ENCODE peak calls at places on chromosomes 12 and 14, in nine cellular contexts. B is Daoy; Q is fibroblast of pulmonary artery; K is activated CD8-positive, alpha-beta memory T cell treated with anti-CD3 and anti-CD28 coated beads for 48 hours; F is HEK293T; C is KBM-7; N is SW480; A is glomerular endothelial cell; D is stimulated activated CD4-positive, alpha-beta T cell treated with anti-CD3 and anti-CD28 coated beads, TNF-alpha, amount 100 ng/mL, for 4 hours. P is an unnamed sample.

GRCh38 chr12:133057446-133057845 is 20.1 kb downstream of the ZNF84 start:
- DNase-seq in B (no peak), Q (peak), K (no peak), F (no peak), C (peak), N (no peak), A (no peak), D (no peak), P (no peak)

GRCh38 chr14:65985976-65986375 is 500.2 kb upstream of the CCDC196 start:
- DNase-seq in B (no peak), Q (no peak), K (no peak), F (no peak), C (no peak), N (no peak), A (no peak), D (no peak), P (no peak)

GRCh38 chr12:52615208-52615868 is 3.0 kb downstream of the KRT73 start:
- DNase-seq in B (peak), Q (no peak), K (no peak), F (no peak), C (peak), N (no peak), A (no peak), D (no peak), P (no peak)

GRCh38 chr14:84750763-84751554 is 779.0 kb upstream of the FLRT2 start:
- DNase-seq in B (no peak), Q (peak), K (no peak), F (no peak), C (no peak), N (no peak), A (no peak), D (no peak), P (no peak)

GRCh38 chr12:58313091-58313855 is 371.9 kb downstream of the ATP23 start:
- DNase-seq in B (peak), Q (peak), K (no peak), F (no peak), C (no peak), N (no peak), A (no peak), D (no peak), P (no peak)

GRCh38 chr14:21087294-21088091 is 11.0 kb downstream of the ZNF219 start:
- DNase-seq in B (peak), Q (peak), K (no peak), F (no peak), C (peak), N (no peak), A (peak), D (no peak), P (no peak)

GRCh38 chr12:58541300-58541690 is 379.0 kb downstream of the LRIG3 start:
- DNase-seq in B (no peak), Q (peak), K (no peak), F (no peak), C (no peak), N (no peak), A (no peak), D (no peak), P (no peak)

GRCh38 chr12:105076913-105077312 is 7.3 kb downstream of the ALDH1L2 start:
- DNase-seq in B (no peak), Q (no peak), K (no peak), F (no peak), C (no peak), N (no peak), A (no peak), D (no peak), P (no peak)

GRCh38 chr12:52370906-52371608 is 3.8 kb upstream of the KRT85 start:
- DNase-seq in B (no peak), Q (peak), K (no peak), F (no peak), C (no peak), N (no peak), A (no peak), D (no peak), P (no peak)

GRCh38 chr14:106790189-106791036 is 1264.0 kb downstream of the TMEM121 start:
- DNase-seq in B (peak), Q (no peak), K (peak), F (peak), C (peak), N (peak), A (no peak), D (peak), P (peak)

GRCh38 chr14:74945261-74945851 is 10.0 kb downstream of the PGF start:
- DNase-seq in B (peak), Q (no peak), K (no peak), F (peak), C (peak), N (no peak), A (no peak), D (no peak), P (no peak)

GRCh38 chr12:68224613-68225285 is 861 bp downstream of the IL26 start:
- DNase-seq in B (no peak), Q (peak), K (no peak), F (no peak), C (no peak), N (no peak), A (no peak), D (no peak), P (no peak)

GRCh38 chr12:110600254-110600653 is 13.7 kb upstream of the TCTN1 start:
- DNase-seq in B (peak), Q (peak), K (no peak), F (no peak), C (peak), N (peak), A (no peak), D (no peak), P (no peak)

GRCh38 chr14:63542231-63542999 is 762 bp downstream of the PPP2R5E start:
- DNase-seq in B (peak), Q (no peak), K (no peak), F (peak), C (peak), N (peak), A (no peak), D (no peak), P (peak)

GRCh38 chr12:108768591-108769500 is 37.5 kb upstream of the CORO1C start:
- DNase-seq in B (no peak), Q (no peak), K (peak), F (no peak), C (peak), N (peak), A (no peak), D (no peak), P (peak)

GRCh38 chr12:6620137-6620884 is 13.1 kb upstream of the CHD4 start:
- DNase-seq in B (no peak), Q (peak), K (no peak), F (no peak), C (no peak), N (no peak), A (no peak), D (no peak), P (no peak)

GRCh38 chr12:78275886-78276285 is 445.2 kb downstream of the NAV3 start:
- DNase-seq in B (no peak), Q (no peak), K (no peak), F (no peak), C (no peak), N (no peak), A (no peak), D (no peak), P (no peak)

GRCh38 chr12:107418976-107419375 is 266.6 kb upstream of the PWP1 start:
- DNase-seq in B (no peak), Q (no peak), K (no peak), F (no peak), C (no peak), N (no peak), A (no peak), D (no peak), P (no peak)

GRCh38 chr12:24605466-24605865 is 343.4 kb downstream of the BCAT1 start:
- DNase-seq in B (no peak), Q (no peak), K (no peak), F (no peak), C (no peak), N (no peak), A (no peak), D (no peak), P (no peak)

GRCh38 chr12:45208604-45209487 is 7.0 kb upstream of the ANO6 start:
- DNase-seq in B (peak), Q (peak), K (no peak), F (no peak), C (no peak), N (no peak), A (no peak), D (no peak), P (no peak)

GRCh38 chr12:81143057-81143456 is 65.2 kb downstream of the ACSS3 start:
- DNase-seq in B (no peak), Q (no peak), K (no peak), F (no peak), C (no peak), N (no peak), A (no peak), D (no peak), P (no peak)

GRCh38 chr12:43241971-43242370 is 310.0 kb downstream of the ADAMTS20 start:
- DNase-seq in B (no peak), Q (peak), K (no peak), F (no peak), C (no peak), N (no peak), A (no peak), D (no peak), P (no peak)

GRCh38 chr12:100794441-100795192 is at the start of gene ANO4:
- DNase-seq in B (peak), Q (no peak), K (no peak), F (peak), C (no peak), N (no peak), A (no peak), D (no peak), P (no peak)

GRCh38 chr12:115064296-115064695 is 380.3 kb upstream of the TBX3 start:
- DNase-seq in B (no peak), Q (no peak), K (no peak), F (no peak), C (no peak), N (no peak), A (no peak), D (no peak), P (no peak)

GRCh38 chr14:46091819-46092218 is 559.8 kb downstream of the RPL10L start:
- DNase-seq in B (no peak), Q (no peak), K (no peak), F (no peak), C (peak), N (no peak), A (no peak), D (no peak), P (no peak)

GRCh38 chr14:100674428-100674827 is 52.3 kb upstream of the DLK1 start:
- DNase-seq in B (no peak), Q (no peak), K (no peak), F (no peak), C (no peak), N (no peak), A (no peak), D (no peak), P (no peak)

GRCh38 chr14:69093551-69094421 is 59.1 kb downstream of the DCAF5 start:
- DNase-seq in B (peak), Q (peak), K (no peak), F (no peak), C (no peak), N (peak), A (no peak), D (no peak), P (no peak)

GRCh38 chr12:18296909-18297280 is 35.6 kb downstream of the PIK3C2G start:
- DNase-seq in B (no peak), Q (no peak), K (no peak), F (no peak), C (no peak), N (no peak), A (no peak), D (no peak), P (no peak)

GRCh38 chr14:44912041-44912869 is 49.5 kb downstream of the KLHL28 start:
- DNase-seq in B (no peak), Q (no peak), K (no peak), F (no peak), C (no peak), N (peak), A (no peak), D (no peak), P (no peak)

GRCh38 chr14:74176404-74176788 is 62.9 kb upstream of the VSX2 start:
- DNase-seq in B (no peak), Q (peak), K (no peak), F (no peak), C (no peak), N (no peak), A (no peak), D (no peak), P (no peak)

GRCh38 chr12:108744021-108744897 is 12.9 kb upstream of the CORO1C start:
- DNase-seq in B (no peak), Q (no peak), K (no peak), F (no peak), C (peak), N (no peak), A (no peak), D (no peak), P (no peak)

GRCh38 chr14:92254786-92255185 is 68.2 kb upstream of the SLC24A4 start:
- DNase-seq in B (no peak), Q (peak), K (no peak), F (peak), C (no peak), N (no peak), A (no peak), D (no peak), P (no peak)

P was measured in GM12892.